ENCODE peak calls at places on chromosomes 6 and 20, in seven cellular contexts. One of them, this sample, is unnamed.

GRCh38 chr6:100879317-100879716 is 1.8 kb downstream of the ASCC3 start:
- DNase-seq in cardiac fibroblast: no peak
- DNase-seq in neural crest cell: no peak
- DNase-seq in fibroblast of mammary gland: no peak
- DNase-seq in foreskin fibroblast: no peak
- DNase-seq in ovary: no peak
- DNase-seq in A549: no peak
- DNase-seq in this sample: no peak

GRCh38 chr6:36249010-36249409 is 20.9 kb upstream of the PNPLA1 start:
- DNase-seq in neural crest cell: no peak
- DNase-seq in fibroblast of mammary gland: peak; percentile 62
- DNase-seq in ovary: no peak
- DNase-seq in A549: no peak
- DNase-seq in cardiac fibroblast: peak; percentile 81
- DNase-seq in foreskin fibroblast: peak; percentile 83
- DNase-seq in this sample: no peak

GRCh38 chr6:24477070-24477469 is 12.3 kb downstream of the GPLD1 start:
- DNase-seq in fibroblast of mammary gland: no peak
- DNase-seq in neural crest cell: no peak
- DNase-seq in foreskin fibroblast: no peak
- DNase-seq in cardiac fibroblast: no peak
- DNase-seq in ovary: no peak
- DNase-seq in A549: no peak
- DNase-seq in this sample: no peak

GRCh38 chr20:49892260-49893216 is 22.8 kb downstream of the SPATA2 start:
- DNase-seq in A549: no peak
- DNase-seq in cardiac fibroblast: no peak
- DNase-seq in neural crest cell: no peak
- DNase-seq in ovary: no peak
- DNase-seq in foreskin fibroblast: no peak
- DNase-seq in fibroblast of mammary gland: no peak
- DNase-seq in this sample: no peak

GRCh38 chr6:10763006-10763405 is 15.4 kb downstream of the TMEM14B start:
- DNase-seq in fibroblast of mammary gland: peak; percentile 68
- DNase-seq in neural crest cell: no peak
- DNase-seq in A549: no peak
- DNase-seq in foreskin fibroblast: peak; percentile 70
- DNase-seq in ovary: peak; percentile 76
- DNase-seq in cardiac fibroblast: peak; percentile 74
- DNase-seq in this sample: no peak

GRCh38 chr6:52115145-52115741 is 27.8 kb upstream of the PKHD1 start:
- DNase-seq in fibroblast of mammary gland: no peak
- DNase-seq in A549: no peak
- DNase-seq in ovary: no peak
- DNase-seq in foreskin fibroblast: no peak
- DNase-seq in neural crest cell: no peak
- DNase-seq in cardiac fibroblast: no peak
- DNase-seq in this sample: no peak

GRCh38 chr6:125346143-125346925 is 44.6 kb upstream of the HDDC2 start:
- DNase-seq in fibroblast of mammary gland: no peak
- DNase-seq in ovary: no peak
- DNase-seq in neural crest cell: no peak
- DNase-seq in A549: no peak
- DNase-seq in cardiac fibroblast: peak; percentile 10
- DNase-seq in foreskin fibroblast: peak; percentile 5
- DNase-seq in this sample: no peak

GRCh38 chr20:62248890-62249560 is 10.7 kb downstream of the OSBPL2 start:
- DNase-seq in fibroblast of mammary gland: no peak
- DNase-seq in ovary: no peak
- DNase-seq in cardiac fibroblast: no peak
- DNase-seq in A549: no peak
- DNase-seq in neural crest cell: no peak
- DNase-seq in foreskin fibroblast: no peak
- DNase-seq in this sample: no peak

GRCh38 chr6:130136803-130137202 is 85.9 kb downstream of the SAMD3 start:
- DNase-seq in foreskin fibroblast: no peak
- DNase-seq in A549: no peak
- DNase-seq in fibroblast of mammary gland: peak; percentile 12
- DNase-seq in ovary: no peak
- DNase-seq in cardiac fibroblast: no peak
- DNase-seq in neural crest cell: no peak
- DNase-seq in this sample: no peak

GRCh38 chr20:25294459-25295385 is 46.8 kb downstream of the PYGB start:
- DNase-seq in neural crest cell: peak; percentile 58
- DNase-seq in fibroblast of mammary gland: peak; percentile 51
- DNase-seq in foreskin fibroblast: peak; percentile 75
- DNase-seq in ovary: peak; percentile 52
- DNase-seq in cardiac fibroblast: peak; percentile 30
- DNase-seq in A549: peak; percentile 88
- DNase-seq in this sample: peak; percentile 54

GRCh38 chr20:24731312-24731711 is 217.8 kb upstream of the CST7 start:
- DNase-seq in cardiac fibroblast: no peak
- DNase-seq in fibroblast of mammary gland: no peak
- DNase-seq in neural crest cell: no peak
- DNase-seq in foreskin fibroblast: no peak
- DNase-seq in ovary: no peak
- DNase-seq in A549: no peak
- DNase-seq in this sample: no peak

GRCh38 chr6:41428995-41429417 is 93.6 kb downstream of the NCR2 start:
- DNase-seq in ovary: no peak
- DNase-seq in fibroblast of mammary gland: peak; percentile 63
- DNase-seq in A549: no peak
- DNase-seq in foreskin fibroblast: peak; percentile 39
- DNase-seq in neural crest cell: no peak
- DNase-seq in cardiac fibroblast: peak; percentile 47
- DNase-seq in this sample: no peak

GRCh38 chr6:166469426-166469961 is 86.8 kb upstream of the MPC1 start:
- DNase-seq in A549: no peak
- DNase-seq in cardiac fibroblast: no peak
- DNase-seq in ovary: no peak
- DNase-seq in neural crest cell: no peak
- DNase-seq in foreskin fibroblast: no peak
- DNase-seq in fibroblast of mammary gland: no peak
- DNase-seq in this sample: no peak

GRCh38 chr6:84866715-84867114 is 102.3 kb upstream of the TBX18 start:
- DNase-seq in ovary: no peak
- DNase-seq in foreskin fibroblast: peak; percentile 46
- DNase-seq in A549: no peak
- DNase-seq in cardiac fibroblast: peak; percentile 60
- DNase-seq in neural crest cell: no peak
- DNase-seq in fibroblast of mammary gland: peak; percentile 26
- DNase-seq in this sample: no peak

GRCh38 chr20:63915471-63915870 is 20.5 kb downstream of the DNAJC5 start:
- DNase-seq in foreskin fibroblast: no peak
- DNase-seq in neural crest cell: no peak
- DNase-seq in cardiac fibroblast: no peak
- DNase-seq in fibroblast of mammary gland: no peak
- DNase-seq in ovary: no peak
- DNase-seq in A549: no peak
- DNase-seq in this sample: no peak

GRCh38 chr20:36591281-36591680 is 14.3 kb upstream of the RAB5IF start:
- DNase-seq in cardiac fibroblast: no peak
- DNase-seq in fibroblast of mammary gland: no peak
- DNase-seq in ovary: no peak
- DNase-seq in neural crest cell: no peak
- DNase-seq in foreskin fibroblast: no peak
- DNase-seq in A549: no peak
- DNase-seq in this sample: no peak

DNA sequence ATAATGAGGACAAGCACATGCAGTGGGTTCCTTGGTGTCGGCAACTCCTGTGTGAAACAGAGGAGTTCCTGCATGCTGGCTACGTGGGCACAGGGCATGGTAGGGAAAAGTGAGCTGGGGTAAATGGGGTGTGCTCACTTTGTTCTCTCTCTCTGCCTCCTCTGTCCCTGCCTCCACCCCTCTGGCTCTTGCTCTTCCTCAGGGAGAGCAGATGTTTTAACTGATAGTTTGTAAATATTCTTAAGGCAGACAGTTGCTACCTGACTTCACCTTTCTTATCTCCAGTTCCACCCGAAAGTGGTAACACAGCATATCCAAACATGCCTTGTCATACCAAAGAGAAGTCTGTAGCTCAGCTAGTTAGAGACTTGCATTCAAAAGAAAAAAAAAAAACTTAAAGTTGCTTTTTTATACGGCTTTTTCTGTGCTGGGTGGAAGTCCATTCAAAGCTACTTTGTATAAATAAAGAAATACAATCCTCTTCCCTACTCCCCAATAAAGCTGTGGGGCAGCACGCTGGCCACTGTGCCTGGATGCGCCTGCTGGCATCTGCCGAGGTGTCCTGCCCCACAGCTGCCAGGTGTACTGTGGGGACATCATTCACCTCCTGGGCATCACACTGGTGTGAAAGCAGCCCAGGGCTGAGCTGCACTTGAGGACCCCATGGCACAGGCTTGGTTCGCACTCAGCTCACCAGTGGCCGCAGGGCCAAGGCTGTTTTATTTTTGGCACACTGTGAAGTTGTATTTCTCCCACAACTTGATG is 93.6 kb downstream of the FOXC1 start:
- DNase-seq in cardiac fibroblast: no peak
- DNase-seq in ovary: no peak
- DNase-seq in foreskin fibroblast: no peak
- DNase-seq in A549: no peak
- DNase-seq in fibroblast of mammary gland: no peak
- DNase-seq in neural crest cell: no peak
- DNase-seq in this sample: no peak
- TF ChIP-seq CTCF in cardiac fibroblast: no peak
- TF ChIP-seq CTCF in ovary: no peak
- TF ChIP-seq CTCF in foreskin fibroblast: no peak
- TF ChIP-seq CTCF in A549: no peak
- TF ChIP-seq CTCF in fibroblast of mammary gland: no peak
- TF ChIP-seq CTCF in neural crest cell: no peak
- TF ChIP-seq CTCF in this sample: no peak

DNA sequence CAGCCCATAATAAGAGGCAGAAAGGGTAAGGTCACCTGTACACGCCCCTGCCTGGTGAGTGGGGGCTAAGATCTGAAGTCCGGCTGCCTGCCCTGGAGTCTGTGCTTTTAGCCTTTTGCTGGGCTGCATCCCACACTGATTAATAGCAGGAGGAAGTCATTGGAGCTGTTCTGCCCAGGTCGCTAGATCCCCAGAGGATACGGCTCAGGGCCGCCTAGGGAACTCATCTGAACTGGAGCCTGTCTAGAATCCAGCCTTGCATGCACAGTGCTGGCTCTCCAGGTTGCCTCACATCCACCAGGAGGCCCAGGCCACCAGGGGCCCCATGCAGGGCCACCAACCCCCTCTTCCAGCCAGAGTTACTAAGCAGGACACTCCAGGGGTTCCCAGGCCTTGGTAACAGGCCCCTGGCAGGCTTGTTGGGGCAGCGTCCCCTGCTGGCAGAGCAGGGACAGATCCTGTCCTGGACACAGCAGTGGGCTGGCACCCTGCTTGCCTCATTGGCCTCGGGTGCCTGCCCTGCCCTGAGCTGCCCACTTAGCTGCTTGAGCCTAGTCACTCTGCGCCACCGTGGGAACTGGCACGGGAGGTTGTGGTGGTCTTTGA is 35.3 kb downstream of the EFCAB8 start:
- DNase-seq in foreskin fibroblast: peak; percentile 22
- DNase-seq in A549: peak; percentile 41
- DNase-seq in cardiac fibroblast: peak; percentile 22
- DNase-seq in fibroblast of mammary gland: peak; percentile 12
- DNase-seq in ovary: no peak
- DNase-seq in neural crest cell: peak; percentile 24
- DNase-seq in this sample: no peak
- TF ChIP-seq CTCF in foreskin fibroblast: peak; percentile 53
- TF ChIP-seq CTCF in A549: peak; percentile 37
- TF ChIP-seq CTCF in cardiac fibroblast: peak; percentile 56
- TF ChIP-seq CTCF in fibroblast of mammary gland: peak; percentile 48
- TF ChIP-seq CTCF in ovary: no peak
- TF ChIP-seq CTCF in neural crest cell: peak; percentile 48
- TF ChIP-seq CTCF in this sample: no peak

DNA sequence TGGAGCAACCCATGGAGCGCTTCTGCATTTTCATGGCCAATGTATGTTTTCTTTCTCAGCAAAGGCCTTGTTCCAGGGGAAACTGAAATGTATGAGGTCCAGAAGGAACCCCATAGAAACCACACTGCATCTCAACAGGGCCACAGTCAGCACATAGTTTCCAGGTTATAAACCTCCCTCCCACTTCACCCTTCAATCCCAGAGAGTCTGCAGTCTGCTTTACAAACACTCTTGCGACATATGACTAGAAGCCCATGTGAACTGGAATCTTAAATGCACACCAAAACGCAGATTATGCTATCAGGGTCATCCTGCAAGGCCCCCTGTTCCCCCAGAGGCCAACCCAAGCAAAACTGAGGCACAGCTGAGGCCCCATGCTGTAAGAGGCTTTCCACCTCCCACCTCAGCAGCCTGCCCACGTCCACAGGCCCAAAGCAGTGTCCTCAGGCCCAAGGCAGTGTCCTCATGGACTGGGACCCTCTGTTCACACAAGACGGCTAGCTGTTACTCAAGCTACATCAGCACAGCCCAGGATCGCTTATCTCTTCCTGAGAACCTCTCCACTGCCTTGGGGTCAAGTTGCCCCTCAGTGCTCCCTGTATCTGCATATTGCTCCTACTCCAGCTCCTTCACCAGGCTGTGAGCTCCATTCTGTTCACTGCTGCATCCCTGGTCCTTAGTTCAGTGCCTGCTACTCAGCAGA is 209.0 kb upstream of the TAB2 start:
- DNase-seq in neural crest cell: no peak
- DNase-seq in A549: no peak
- DNase-seq in ovary: no peak
- DNase-seq in cardiac fibroblast: no peak
- DNase-seq in foreskin fibroblast: no peak
- DNase-seq in fibroblast of mammary gland: no peak
- DNase-seq in this sample: no peak
- TF ChIP-seq CTCF in neural crest cell: no peak
- TF ChIP-seq CTCF in A549: no peak
- TF ChIP-seq CTCF in ovary: no peak
- TF ChIP-seq CTCF in cardiac fibroblast: no peak
- TF ChIP-seq CTCF in foreskin fibroblast: no peak
- TF ChIP-seq CTCF in fibroblast of mammary gland: no peak
- TF ChIP-seq CTCF in this sample: no peak

GRCh38 chr6:14177413-14178082 is 60.0 kb downstream of the CD83 start:
- DNase-seq in ovary: no peak
- DNase-seq in cardiac fibroblast: no peak
- DNase-seq in foreskin fibroblast: no peak
- DNase-seq in neural crest cell: no peak
- DNase-seq in A549: no peak
- DNase-seq in fibroblast of mammary gland: peak; percentile 19
- DNase-seq in this sample: no peak

GRCh38 chr6:14178083-14178445 is 60.5 kb downstream of the CD83 start:
- DNase-seq in foreskin fibroblast: no peak
- DNase-seq in ovary: no peak
- DNase-seq in A549: no peak
- DNase-seq in neural crest cell: no peak
- DNase-seq in fibroblast of mammary gland: no peak
- DNase-seq in cardiac fibroblast: peak; percentile 22
- DNase-seq in this sample: no peak

GRCh38 chr6:14172575-14172974 is 55.0 kb downstream of the CD83 start:
- DNase-seq in neural crest cell: no peak
- DNase-seq in cardiac fibroblast: no peak
- DNase-seq in foreskin fibroblast: no peak
- DNase-seq in A549: no peak
- DNase-seq in fibroblast of mammary gland: no peak
- DNase-seq in ovary: no peak
- DNase-seq in this sample: no peak

GRCh38 chr6:14175031-14175430 is 57.5 kb downstream of the CD83 start:
- DNase-seq in foreskin fibroblast: no peak
- DNase-seq in fibroblast of mammary gland: no peak
- DNase-seq in cardiac fibroblast: no peak
- DNase-seq in A549: no peak
- DNase-seq in ovary: no peak
- DNase-seq in neural crest cell: no peak
- DNase-seq in this sample: no peak

GRCh38 chr6:14176429-14176828 is 58.9 kb downstream of the CD83 start:
- DNase-seq in ovary: no peak
- DNase-seq in foreskin fibroblast: no peak
- DNase-seq in cardiac fibroblast: no peak
- DNase-seq in fibroblast of mammary gland: no peak
- DNase-seq in neural crest cell: no peak
- DNase-seq in A549: no peak
- DNase-seq in this sample: no peak
- TF ChIP-seq CTCF in ovary: no peak
- TF ChIP-seq CTCF in foreskin fibroblast: no peak
- TF ChIP-seq CTCF in cardiac fibroblast: no peak
- TF ChIP-seq CTCF in fibroblast of mammary gland: no peak
- TF ChIP-seq CTCF in neural crest cell: no peak
- TF ChIP-seq CTCF in A549: no peak
- TF ChIP-seq CTCF in this sample: no peak